ENCODE peak calls at places on chromosome 12, in nine cellular contexts. P, M, Y, F, O, R, K, Z and X are unnamed samples.

GRCh38 chr12:115166698-115167315 is 482.8 kb upstream of the TBX3 start:
- DNase-seq in Z (no peak), O (no peak), K (no peak), Y (peak), M (no peak), R (peak), F (no peak), P (peak), X (no peak)

GRCh38 chr12:12028668-12029402 is 41.9 kb upstream of the BCL2L14 start:
- DNase-seq in Y (no peak), Z (no peak), P (no peak), O (no peak), K (no peak), M (no peak), R (no peak), F (no peak), X (no peak)

GRCh38 chr12:14883663-14884062 is 2.0 kb downstream of the MGP start:
- DNase-seq in P (no peak), F (no peak), R (peak), Y (no peak), K (no peak), M (no peak), Z (no peak), O (no peak), X (no peak)

GRCh38 chr12:74747305-74747704 is 209.7 kb downstream of the ATXN7L3B start:
- DNase-seq in M (peak), K (no peak), R (peak), Z (no peak), F (no peak), P (peak), O (no peak), Y (no peak), X (no peak)

GRCh38 chr12:80282761-80283160 is 161.3 kb upstream of the PTPRQ start:
- DNase-seq in P (peak), Y (no peak), K (peak), O (no peak), F (no peak), R (peak), Z (no peak), M (peak), X (no peak)

GRCh38 chr12:70338531-70338930 is 27.6 kb upstream of the KCNMB4 start:
- DNase-seq in O (no peak), P (no peak), R (peak), Z (no peak), Y (peak), K (no peak), F (no peak), M (no peak), X (no peak)

GRCh38 chr12:108268397-108268796 is 70.7 kb downstream of the CMKLR1 start:
- DNase-seq in F (no peak), O (no peak), M (no peak), R (no peak), K (no peak), Z (no peak), P (no peak), Y (no peak), X (no peak)

GRCh38 chr12:117014342-117014887 is 84.8 kb downstream of the TESC start:
- DNase-seq in K (no peak), F (no peak), Y (no peak), Z (no peak), R (no peak), M (no peak), O (no peak), P (no peak), X (no peak)

GRCh38 chr12:130476451-130476850 is 138.8 kb downstream of the PIWIL1 start:
- DNase-seq in Z (no peak), M (no peak), F (no peak), R (no peak), K (no peak), O (no peak), Y (no peak), P (no peak), X (no peak)

GRCh38 chr12:1882405-1882804 is 36.0 kb downstream of the CACNA2D4 start:
- DNase-seq in M (no peak), O (no peak), R (no peak), Z (no peak), Y (no peak), F (no peak), K (no peak), P (no peak), X (no peak)

GRCh38 chr12:115583591-115583990 is 693.9 kb downstream of the MED13L start:
- DNase-seq in K (no peak), F (no peak), Z (no peak), R (no peak), M (no peak), Y (no peak), P (no peak), O (no peak), X (no peak)

GRCh38 chr12:128178551-128178950 is 88.4 kb upstream of the TMEM132C start:
- DNase-seq in O (no peak), P (no peak), K (no peak), F (no peak), R (no peak), Z (no peak), M (no peak), Y (no peak), X (no peak)

GRCh38 chr12:64006211-64006610 is 161.7 kb downstream of the SRGAP1 start:
- DNase-seq in Z (peak), F (no peak), R (no peak), M (no peak), K (no peak), O (no peak), Y (peak), P (peak), X (no peak)

GRCh38 chr12:53659011-53659551 is 16.8 kb downstream of the ATP5MC2 start:
- DNase-seq in Y (peak), M (peak), R (peak), P (peak), F (peak), K (peak), O (no peak), Z (no peak), X (peak)